ENCODE peak calls at places on chromosomes 13 and 19, in eight cellular contexts. One of them, this sample, is unnamed.

GRCh38 chr19:3304871-3305423 is 61.4 kb upstream of the NFIC start:
- DNase-seq in NCI-H69: peak
- DNase-seq in fibroblast of pulmonary artery: peak
- DNase-seq in activated T-cell treated with anti-CD3 and anti-CD28 coated beads for 1 hour: peak
- DNase-seq in C1 segment of cervical spinal cord: peak
- DNase-seq in activated T-helper 1 cell treated with anti-CD3 and anti-CD28 coated beads, Interleukin-12 subunit alpha, Interleukin-12 subunit beta, Interleukin-2, Interleukin-4 antibody, amounts not matched to agents 30 ng/mL and 10 ng/mL and 1 ng/mL, durations not matched to agents 14 hours and 24 hours and 36 hours: peak
- DNase-seq in EL: peak
- DNase-seq in AML-193: peak
- DNase-seq in this sample: peak

GRCh38 chr19:4591296-4591695 is 31.8 kb upstream of the SEMA6B start:
- DNase-seq in NCI-H69: no peak
- DNase-seq in fibroblast of pulmonary artery: no peak
- DNase-seq in activated T-cell treated with anti-CD3 and anti-CD28 coated beads for 1 hour: no peak
- DNase-seq in C1 segment of cervical spinal cord: no peak
- DNase-seq in activated T-helper 1 cell treated with anti-CD3 and anti-CD28 coated beads, Interleukin-12 subunit alpha, Interleukin-12 subunit beta, Interleukin-2, Interleukin-4 antibody, amounts not matched to agents 30 ng/mL and 10 ng/mL and 1 ng/mL, durations not matched to agents 14 hours and 24 hours and 36 hours: no peak
- DNase-seq in EL: no peak
- DNase-seq in AML-193: no peak
- DNase-seq in this sample: no peak

GRCh38 chr13:100495455-100495854 is 93.1 kb downstream of the GGACT start:
- DNase-seq in NCI-H69: peak
- DNase-seq in fibroblast of pulmonary artery: no peak
- DNase-seq in activated T-cell treated with anti-CD3 and anti-CD28 coated beads for 1 hour: no peak
- DNase-seq in C1 segment of cervical spinal cord: no peak
- DNase-seq in activated T-helper 1 cell treated with anti-CD3 and anti-CD28 coated beads, Interleukin-12 subunit alpha, Interleukin-12 subunit beta, Interleukin-2, Interleukin-4 antibody, amounts not matched to agents 30 ng/mL and 10 ng/mL and 1 ng/mL, durations not matched to agents 14 hours and 24 hours and 36 hours: no peak
- DNase-seq in EL: no peak
- DNase-seq in AML-193: no peak
- DNase-seq in this sample: no peak

GRCh38 chr13:36981156-36981743 is 17.9 kb downstream of the ALG5 start:
- DNase-seq in NCI-H69: peak
- DNase-seq in fibroblast of pulmonary artery: peak
- DNase-seq in activated T-cell treated with anti-CD3 and anti-CD28 coated beads for 1 hour: no peak
- DNase-seq in C1 segment of cervical spinal cord: no peak
- DNase-seq in activated T-helper 1 cell treated with anti-CD3 and anti-CD28 coated beads, Interleukin-12 subunit alpha, Interleukin-12 subunit beta, Interleukin-2, Interleukin-4 antibody, amounts not matched to agents 30 ng/mL and 10 ng/mL and 1 ng/mL, durations not matched to agents 14 hours and 24 hours and 36 hours: no peak
- DNase-seq in EL: peak
- DNase-seq in AML-193: peak
- DNase-seq in this sample: peak

GRCh38 chr13:44806841-44807240 is 182.4 kb downstream of the NUFIP1 start:
- DNase-seq in NCI-H69: no peak
- DNase-seq in fibroblast of pulmonary artery: no peak
- DNase-seq in activated T-cell treated with anti-CD3 and anti-CD28 coated beads for 1 hour: no peak
- DNase-seq in C1 segment of cervical spinal cord: peak
- DNase-seq in activated T-helper 1 cell treated with anti-CD3 and anti-CD28 coated beads, Interleukin-12 subunit alpha, Interleukin-12 subunit beta, Interleukin-2, Interleukin-4 antibody, amounts not matched to agents 30 ng/mL and 10 ng/mL and 1 ng/mL, durations not matched to agents 14 hours and 24 hours and 36 hours: no peak
- DNase-seq in EL: no peak
- DNase-seq in AML-193: no peak
- DNase-seq in this sample: no peak

GRCh38 chr13:34143637-34144036 is 325.7 kb downstream of the RFC3 start:
- DNase-seq in NCI-H69: no peak
- DNase-seq in fibroblast of pulmonary artery: no peak
- DNase-seq in activated T-cell treated with anti-CD3 and anti-CD28 coated beads for 1 hour: no peak
- DNase-seq in C1 segment of cervical spinal cord: no peak
- DNase-seq in activated T-helper 1 cell treated with anti-CD3 and anti-CD28 coated beads, Interleukin-12 subunit alpha, Interleukin-12 subunit beta, Interleukin-2, Interleukin-4 antibody, amounts not matched to agents 30 ng/mL and 10 ng/mL and 1 ng/mL, durations not matched to agents 14 hours and 24 hours and 36 hours: no peak
- DNase-seq in EL: no peak
- DNase-seq in AML-193: no peak
- DNase-seq in this sample: no peak

GRCh38 chr13:27014406-27015359 is 156.9 kb downstream of the USP12 start:
- DNase-seq in NCI-H69: no peak
- DNase-seq in fibroblast of pulmonary artery: no peak
- DNase-seq in activated T-cell treated with anti-CD3 and anti-CD28 coated beads for 1 hour: no peak
- DNase-seq in C1 segment of cervical spinal cord: no peak
- DNase-seq in activated T-helper 1 cell treated with anti-CD3 and anti-CD28 coated beads, Interleukin-12 subunit alpha, Interleukin-12 subunit beta, Interleukin-2, Interleukin-4 antibody, amounts not matched to agents 30 ng/mL and 10 ng/mL and 1 ng/mL, durations not matched to agents 14 hours and 24 hours and 36 hours: no peak
- DNase-seq in EL: no peak
- DNase-seq in AML-193: no peak
- DNase-seq in this sample: no peak

GRCh38 chr19:9906475-9907087 is 29.7 kb downstream of the OLFM2 start:
- DNase-seq in NCI-H69: no peak
- DNase-seq in fibroblast of pulmonary artery: no peak
- DNase-seq in activated T-cell treated with anti-CD3 and anti-CD28 coated beads for 1 hour: no peak
- DNase-seq in C1 segment of cervical spinal cord: no peak
- DNase-seq in activated T-helper 1 cell treated with anti-CD3 and anti-CD28 coated beads, Interleukin-12 subunit alpha, Interleukin-12 subunit beta, Interleukin-2, Interleukin-4 antibody, amounts not matched to agents 30 ng/mL and 10 ng/mL and 1 ng/mL, durations not matched to agents 14 hours and 24 hours and 36 hours: no peak
- DNase-seq in EL: no peak
- DNase-seq in AML-193: no peak
- DNase-seq in this sample: no peak

GRCh38 chr19:38440592-38440991 is 7.1 kb downstream of the RYR1 start:
- DNase-seq in NCI-H69: no peak
- DNase-seq in fibroblast of pulmonary artery: no peak
- DNase-seq in activated T-cell treated with anti-CD3 and anti-CD28 coated beads for 1 hour: no peak
- DNase-seq in C1 segment of cervical spinal cord: no peak
- DNase-seq in activated T-helper 1 cell treated with anti-CD3 and anti-CD28 coated beads, Interleukin-12 subunit alpha, Interleukin-12 subunit beta, Interleukin-2, Interleukin-4 antibody, amounts not matched to agents 30 ng/mL and 10 ng/mL and 1 ng/mL, durations not matched to agents 14 hours and 24 hours and 36 hours: no peak
- DNase-seq in EL: no peak
- DNase-seq in AML-193: no peak
- DNase-seq in this sample: no peak

GRCh38 chr13:94617389-94618000 is 15.8 kb downstream of the GPR180 start:
- DNase-seq in NCI-H69: peak
- DNase-seq in fibroblast of pulmonary artery: peak
- DNase-seq in activated T-cell treated with anti-CD3 and anti-CD28 coated beads for 1 hour: no peak
- DNase-seq in C1 segment of cervical spinal cord: no peak
- DNase-seq in activated T-helper 1 cell treated with anti-CD3 and anti-CD28 coated beads, Interleukin-12 subunit alpha, Interleukin-12 subunit beta, Interleukin-2, Interleukin-4 antibody, amounts not matched to agents 30 ng/mL and 10 ng/mL and 1 ng/mL, durations not matched to agents 14 hours and 24 hours and 36 hours: no peak
- DNase-seq in EL: peak
- DNase-seq in AML-193: peak
- DNase-seq in this sample: peak

GRCh38 chr13:71079638-71080037 is 787.4 kb downstream of the DACH1 start:
- DNase-seq in NCI-H69: peak
- DNase-seq in fibroblast of pulmonary artery: no peak
- DNase-seq in activated T-cell treated with anti-CD3 and anti-CD28 coated beads for 1 hour: no peak
- DNase-seq in C1 segment of cervical spinal cord: no peak
- DNase-seq in activated T-helper 1 cell treated with anti-CD3 and anti-CD28 coated beads, Interleukin-12 subunit alpha, Interleukin-12 subunit beta, Interleukin-2, Interleukin-4 antibody, amounts not matched to agents 30 ng/mL and 10 ng/mL and 1 ng/mL, durations not matched to agents 14 hours and 24 hours and 36 hours: no peak
- DNase-seq in EL: no peak
- DNase-seq in AML-193: no peak
- DNase-seq in this sample: no peak

GRCh38 chr19:10553943-10554381 is 10.3 kb downstream of the ATG4D start:
- DNase-seq in NCI-H69: no peak
- DNase-seq in fibroblast of pulmonary artery: no peak
- DNase-seq in activated T-cell treated with anti-CD3 and anti-CD28 coated beads for 1 hour: peak
- DNase-seq in C1 segment of cervical spinal cord: no peak
- DNase-seq in activated T-helper 1 cell treated with anti-CD3 and anti-CD28 coated beads, Interleukin-12 subunit alpha, Interleukin-12 subunit beta, Interleukin-2, Interleukin-4 antibody, amounts not matched to agents 30 ng/mL and 10 ng/mL and 1 ng/mL, durations not matched to agents 14 hours and 24 hours and 36 hours: peak
- DNase-seq in EL: no peak
- DNase-seq in AML-193: no peak
- DNase-seq in this sample: no peak